ENCODE peak calls at places on chromosomes 13 and 19, in four cellular contexts. U, F, P and R are unnamed samples.

GRCh38 chr19:42242071-42242511 is 311 bp downstream of the GSK3A start:
- DNase-seq in U (peak; percentile 59), P (no peak), F (no peak), R (no peak)

GRCh38 chr19:35291916-35292315 is at the start of gene MAG:
- DNase-seq in P (no peak), U (no peak), F (no peak), R (no peak)

GRCh38 chr13:109088101-109088500 is 458.7 kb downstream of the MYO16 start:
- DNase-seq in U (no peak), P (no peak), F (no peak), R (no peak)

GRCh38 chr13:24293761-24294160 is 15.6 kb upstream of the C1QTNF9 start:
- DNase-seq in F (no peak), P (no peak), U (peak; percentile 58), R (no peak)

GRCh38 chr13:28678809-28679208 is 19.9 kb downstream of the POMP start:
- DNase-seq in F (no peak), P (no peak), U (no peak), R (no peak)

GRCh38 chr13:20411638-20412342 is 113.9 kb downstream of the CRYL1 start:
- DNase-seq in F (no peak), U (no peak), P (no peak), R (peak; percentile 75)

GRCh38 chr13:111866731-111867245 is 200.2 kb upstream of the SOX1 start:
- DNase-seq in F (no peak), U (no peak), P (no peak), R (no peak)

GRCh38 chr13:40152145-40152544 is 496.7 kb downstream of the COG6 start:
- DNase-seq in P (no peak), F (no peak), U (no peak), R (no peak)

GRCh38 chr19:15178629-15179308 is 22.0 kb downstream of the NOTCH3 start:
- DNase-seq in F (peak; percentile 37), P (peak; percentile 65), U (no peak), R (no peak)

GRCh38 chr19:13718733-13719132 is 45.6 kb upstream of the MRI1 start:
- DNase-seq in U (peak; percentile 28), F (no peak), P (peak; percentile 36), R (no peak)

GRCh38 chr19:37936166-37936565 is 29.2 kb downstream of the SIPA1L3 start:
- DNase-seq in U (no peak), F (no peak), P (no peak), R (no peak)

GRCh38 chr19:17255150-17255621 is 9.4 kb downstream of the USHBP1 start:
- DNase-seq in P (no peak), U (no peak), F (no peak), R (no peak)

GRCh38 chr13:100773429-100773828 is 98.8 kb upstream of the TMTC4 start:
- DNase-seq in F (no peak), P (no peak), U (no peak), R (no peak)

GRCh38 chr13:66461021-66461420 is 769.1 kb downstream of the PCDH9 start:
- DNase-seq in P (no peak), U (no peak), F (no peak), R (no peak)
- TF ChIP-seq USF1 in P (no peak), U (no peak), F (no peak), R (no peak)

DNA sequence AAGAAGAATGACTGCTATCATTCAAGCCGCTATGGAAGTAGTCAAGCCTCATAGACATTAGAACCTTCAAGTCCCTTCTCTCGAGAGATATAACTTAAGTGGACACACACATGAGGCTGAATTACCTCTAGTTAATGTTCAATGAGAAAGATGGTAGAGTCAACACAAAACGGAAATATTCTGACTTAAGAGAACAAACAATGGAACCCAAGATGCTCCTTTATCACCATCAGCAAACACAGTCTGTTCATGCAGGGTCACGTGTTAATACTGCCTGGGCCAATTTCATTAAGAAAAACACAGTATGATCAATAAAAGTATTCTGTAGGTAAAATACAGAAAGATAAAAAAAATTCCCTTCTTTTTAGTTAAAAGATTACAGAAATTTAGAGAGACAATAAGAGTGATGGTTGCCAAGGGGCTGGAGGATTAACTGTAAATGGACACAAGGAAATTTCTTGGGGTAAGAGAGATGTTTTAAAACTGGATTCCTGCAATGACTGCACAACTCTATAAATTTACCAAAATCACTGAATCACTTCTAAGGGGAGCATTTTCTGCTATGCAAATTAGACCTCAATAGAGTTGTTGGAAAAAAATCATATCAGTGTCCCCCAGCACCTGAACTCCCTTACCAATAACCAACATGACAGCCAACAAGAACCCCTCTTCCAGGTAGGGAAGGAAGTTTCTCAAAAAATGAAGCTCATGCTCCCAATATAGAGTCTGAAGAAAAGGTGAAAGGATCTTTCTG is 256.6 kb downstream of the ABCC4 start:
- DNase-seq in U (no peak), F (no peak), P (no peak), R (no peak)
- TF ChIP-seq USF1 in U (no peak), F (no peak), P (no peak), R (no peak)

GRCh38 chr13:41842029-41842428 is 118.9 kb downstream of the VWA8 start:
- DNase-seq in U (no peak), F (no peak), P (no peak), R (no peak)
- TF ChIP-seq USF1 in U (no peak), F (no peak), P (no peak), R (no peak)

GRCh38 chr19:7191946-7192691 is 102.1 kb downstream of the INSR start:
- DNase-seq in F (no peak), P (no peak), U (no peak), R (no peak)

GRCh38 chr19:7187605-7188339 is 106.4 kb downstream of the INSR start:
- DNase-seq in P (no peak), F (no peak), U (no peak), R (no peak)

GRCh38 chr19:7194566-7194965 is 99.6 kb downstream of the INSR start:
- DNase-seq in U (no peak), P (no peak), F (no peak), R (no peak)

GRCh38 chr19:7188682-7189629 is 105.3 kb downstream of the INSR start:
- DNase-seq in P (no peak), U (no peak), F (no peak), R (no peak)
- TF ChIP-seq USF1 in P (no peak), U (no peak), F (no peak), R (no peak)

GRCh38 chr19:33798701-33799111 is 2.0 kb downstream of the KCTD15 start:
- DNase-seq in P (no peak), F (no peak), U (peak; percentile 21), R (no peak)

GRCh38 chr19:33800012-33800680 is 3.5 kb downstream of the KCTD15 start:
- DNase-seq in U (peak; percentile 44), P (no peak), F (no peak), R (no peak)

GRCh38 chr19:33796164-33797100 is at the start of gene KCTD15:
- DNase-seq in F (peak; percentile 74), P (peak; percentile 66), U (peak; percentile 86), R (no peak)

GRCh38 chr19:33799507-33799906 is 2.8 kb downstream of the KCTD15 start:
- DNase-seq in U (peak; percentile 72), F (no peak), P (no peak), R (no peak)

DNA sequence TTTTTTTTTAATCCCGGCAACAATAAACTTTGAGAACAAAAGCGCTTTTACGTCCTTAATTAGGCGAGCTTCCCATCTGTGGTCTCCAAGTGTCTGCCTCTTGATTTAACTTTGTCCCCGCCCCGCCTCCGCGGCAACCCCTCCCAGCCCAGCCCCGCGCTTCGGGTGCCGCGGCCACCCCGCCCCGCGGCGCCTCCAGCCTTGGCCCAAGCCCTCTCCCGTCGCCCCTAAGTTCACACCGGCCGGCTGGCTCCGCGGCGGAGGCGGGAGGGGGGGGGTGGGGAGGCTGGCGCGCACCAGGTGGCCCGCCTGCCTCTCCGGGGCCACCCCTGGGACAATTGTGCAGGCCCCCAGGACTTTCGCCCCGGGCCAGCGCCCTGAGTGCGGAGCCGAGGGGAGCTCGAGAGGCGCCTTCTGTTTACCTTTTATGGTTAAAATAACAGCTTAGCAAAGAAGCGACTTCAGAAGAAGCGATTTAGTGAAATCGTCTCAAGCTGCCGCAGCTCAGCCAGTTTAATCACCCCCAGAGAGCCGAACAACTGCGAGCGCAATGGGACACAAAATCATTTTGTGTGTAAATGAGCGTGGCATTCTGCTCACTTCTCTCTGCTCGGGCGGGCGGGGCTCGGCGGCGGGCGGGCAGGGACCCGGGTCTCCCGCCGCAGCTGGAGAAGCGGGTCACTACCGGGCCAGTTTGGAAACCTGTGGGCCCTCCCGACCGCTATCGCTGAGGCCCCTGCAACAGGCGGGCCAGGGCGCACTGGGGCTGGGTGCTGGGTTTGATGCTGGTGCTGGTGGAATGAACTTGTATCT is 1.4 kb downstream of the KCTD15 start:
- DNase-seq in P (peak; percentile 71), U (peak; percentile 82), F (peak; percentile 76), R (no peak)
- TF ChIP-seq USF1 in P (peak; percentile 11), U (no peak), F (no peak), R (no peak)

GRCh38 chr13:36674337-36675212 is 755 bp downstream of the SERTM1 start:
- DNase-seq in P (peak; percentile 14), F (no peak), U (peak; percentile 6), R (no peak)
- TF ChIP-seq USF1 in P (no peak), F (no peak), U (no peak), R (no peak)

DNA sequence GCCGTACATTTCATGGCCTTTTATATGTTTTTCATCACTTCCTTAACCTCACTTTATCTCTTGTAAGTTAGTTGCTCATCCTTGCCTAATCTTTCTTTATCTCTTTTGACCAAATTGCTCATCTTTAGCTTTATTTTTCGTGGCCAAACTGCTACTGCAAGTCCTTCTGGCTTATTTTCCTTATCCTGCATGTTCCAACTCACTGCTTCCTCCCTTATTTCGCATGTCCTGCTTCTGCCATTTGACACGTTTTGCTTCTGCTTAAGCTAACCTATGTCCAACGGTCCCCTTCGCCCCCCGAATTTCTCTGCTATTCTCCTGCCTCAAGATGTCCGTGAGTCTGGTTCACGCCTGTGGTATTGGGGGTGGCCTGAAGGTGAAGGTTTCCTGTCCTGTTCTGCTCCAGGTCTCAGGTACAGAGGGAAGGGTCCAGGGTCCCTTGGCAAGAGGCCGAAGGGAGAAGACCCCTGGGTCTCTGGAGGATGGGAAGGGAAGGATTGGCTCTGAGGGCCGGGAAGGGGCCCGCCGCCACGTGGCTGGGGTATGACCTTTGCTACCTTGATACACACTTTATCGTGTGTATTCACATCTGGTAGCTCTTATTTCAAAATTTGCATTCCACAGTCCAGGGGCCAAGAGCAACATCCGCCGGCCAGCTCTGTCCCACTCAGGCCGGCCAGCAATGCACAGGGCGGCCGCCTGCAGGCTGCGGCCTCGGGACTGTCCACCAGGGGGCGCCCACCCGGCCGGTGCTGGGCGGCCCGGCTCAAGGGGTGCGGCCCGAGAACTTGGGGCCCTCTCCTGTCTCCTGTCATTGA is 2.9 kb upstream of the C19orf85 start:
- DNase-seq in U (peak; percentile 90), F (peak; percentile 77), P (peak; percentile 77), R (no peak)
- TF ChIP-seq USF1 in U (no peak), F (peak; percentile 47), P (no peak), R (no peak)